ENCODE peak calls at places on chromosomes 2 and 18, in eight cellular contexts. N, U, R, F, S, P, K and W are unnamed samples.
A peak's percentile ranks its signal among the peaks of the same experiment; 100 is the strongest.

GRCh38 chr2:128628206-128628605 is 309.5 kb upstream of the HS6ST1 start:
- DNase-seq in R (no peak), S (no peak), K (no peak), F (no peak), U (no peak), P (no peak), N (no peak), W (no peak)

GRCh38 chr2:18540872-18541271 is 19.6 kb downstream of the RDH14 start:
- DNase-seq in P (no peak), R (no peak), K (no peak), S (no peak), F (no peak), N (no peak), U (no peak), W (no peak)

GRCh38 chr2:192254444-192254843 is 59.7 kb upstream of the TMEFF2 start:
- DNase-seq in K (no peak), U (no peak), P (no peak), F (no peak), R (no peak), N (no peak), S (no peak), W (no peak)

GRCh38 chr2:230472619-230473018 is 56.6 kb downstream of the SP100 start:
- DNase-seq in K (no peak), F (peak; percentile 54), S (peak; percentile 86), P (peak; percentile 90), N (peak; percentile 42), U (no peak), R (no peak), W (no peak)

GRCh38 chr2:37599688-37600525 is 71.5 kb downstream of the CDC42EP3 start:
- DNase-seq in N (no peak), S (no peak), P (no peak), F (no peak), K (no peak), U (no peak), R (no peak), W (no peak)

GRCh38 chr2:96527052-96527964 is 9.2 kb upstream of the ARID5A start:
- DNase-seq in P (peak; percentile 67), R (no peak), K (no peak), U (peak; percentile 39), N (peak; percentile 72), F (no peak), S (no peak), W (no peak)

GRCh38 chr18:75489493-75490190 is 62.1 kb upstream of the SMIM21 start:
- DNase-seq in S (peak; percentile 97), R (no peak), K (no peak), U (no peak), F (peak; percentile 97), N (no peak), P (peak; percentile 94), W (no peak)

GRCh38 chr2:137842430-137842829 is 121.8 kb upstream of the HNMT start:
- DNase-seq in F (no peak), R (no peak), K (no peak), N (no peak), U (no peak), S (no peak), P (no peak), W (no peak)

GRCh38 chr18:77207540-77207939 is 42.1 kb upstream of the GALR1 start:
- DNase-seq in U (no peak), P (peak; percentile 77), F (peak; percentile 56), R (no peak), N (peak; percentile 21), K (peak; percentile 55), S (peak; percentile 87), W (no peak)

GRCh38 chr2:23375448-23375847 is 9.5 kb upstream of the KLHL29 start:
- DNase-seq in N (no peak), K (no peak), S (peak; percentile 44), P (peak; percentile 36), R (no peak), F (no peak), U (no peak), W (no peak)

GRCh38 chr2:195382186-195382585 is 274.8 kb upstream of the SLC39A10 start:
- DNase-seq in R (no peak), F (no peak), P (no peak), K (no peak), N (no peak), U (no peak), S (no peak), W (no peak)

GRCh38 chr2:72900191-72900825 is 13.1 kb downstream of the SPR start:
- DNase-seq in F (no peak), P (no peak), U (no peak), R (no peak), N (no peak), S (no peak), K (no peak), W (no peak)

GRCh38 chr18:2570772-2571199 is 519 bp downstream of the METTL4 start:
- DNase-seq in F (peak; percentile 73), P (peak; percentile 86), K (peak; percentile 49), S (peak; percentile 68), R (peak; percentile 33), N (peak; percentile 39), U (no peak), W (no peak)